ENCODE peak calls at places on chromosomes 5 and 9, in four cellular contexts. W is A549, P is HepG2, T is K562. Y is an unnamed sample.

GRCh38 chr9:105293408-105293807 is 49.0 kb downstream of the SLC44A1 start:
- DNase-seq in W (no peak), T (no peak), P (no peak), Y (no peak)

GRCh38 chr5:18113724-18114123 is 479.5 kb downstream of the TAF11L14 start:
- DNase-seq in W (no peak), P (no peak), T (no peak), Y (no peak)

GRCh38 chr5:61082516-61083280 is 79.6 kb downstream of the SMIM15 start:
- DNase-seq in T (no peak), P (no peak), W (no peak), Y (no peak)

GRCh38 chr5:89668821-89669220 is 740.7 kb downstream of the CETN3 start:
- DNase-seq in P (no peak), T (no peak), W (no peak), Y (no peak)

GRCh38 chr5:54985301-54986268 is at the start of gene ESM1:
- DNase-seq in T (no peak), W (no peak), P (no peak), Y (peak)

GRCh38 chr9:37236822-37237221 is 116.4 kb downstream of the ZCCHC7 start:
- DNase-seq in P (no peak), W (no peak), T (no peak), Y (no peak)

GRCh38 chr5:55918097-55919035 is 67.2 kb downstream of the IL31RA start:
- DNase-seq in P (no peak), W (no peak), T (no peak), Y (no peak)

GRCh38 chr5:90528704-90529233 is 615 bp downstream of the LYSMD3 start:
- DNase-seq in W (peak), T (peak), P (no peak), Y (no peak)

GRCh38 chr5:172274951-172275753 is 8.4 kb downstream of the UBTD2 start:
- DNase-seq in T (no peak), W (no peak), P (no peak), Y (no peak)

GRCh38 chr5:65062684-65063083 is 294.0 kb downstream of the CWC27 start:
- DNase-seq in T (no peak), P (no peak), W (peak), Y (no peak)

GRCh38 chr9:120783611-120784047 is 9.6 kb downstream of the FBXW2 start:
- DNase-seq in P (peak), T (no peak), W (no peak), Y (no peak)

GRCh38 chr5:98557921-98558320 is 215.5 kb upstream of the RGMB start:
- DNase-seq in P (no peak), T (no peak), W (no peak), Y (no peak)

GRCh38 chr5:65620021-65620420 is 4.1 kb downstream of the TRIM23 start:
- DNase-seq in P (no peak), T (no peak), W (no peak), Y (no peak)

GRCh38 chr9:136310273-136311030 is 6.6 kb upstream of the CCDC187 start:
- DNase-seq in T (no peak), P (no peak), W (no peak), Y (no peak)

GRCh38 chr9:96025995-96026572 is 150.6 kb downstream of the ERCC6L2 start:
- DNase-seq in T (peak), W (no peak), P (no peak), Y (peak)

GRCh38 chr5:123814796-123815479 is 303.0 kb downstream of the CSNK1G3 start:
- DNase-seq in T (no peak), P (no peak), W (no peak), Y (no peak)

GRCh38 chr5:125372694-125373621 is 626.5 kb upstream of the ZNF608 start:
- DNase-seq in W (no peak), P (no peak), T (no peak), Y (no peak)

GRCh38 chr9:132698989-132699388 is 28.7 kb downstream of the GTF3C4 start:
- DNase-seq in W (no peak), T (no peak), P (no peak), Y (no peak)

GRCh38 chr9:127389391-127390242 is 7.4 kb upstream of the SLC2A8 start:
- DNase-seq in W (no peak), T (no peak), P (peak), Y (no peak)

GRCh38 chr9:73565026-73565425 is 413.4 kb downstream of the ANXA1 start:
- DNase-seq in W (no peak), T (no peak), P (no peak), Y (no peak)

GRCh38 chr5:168417731-168418429 is 68.4 kb upstream of the RARS1 start:
- DNase-seq in W (no peak), T (no peak), P (no peak), Y (no peak)

GRCh38 chr9:125961037-125961436 is 213.9 kb downstream of the PBX3 start:
- DNase-seq in T (no peak), P (no peak), W (no peak), Y (no peak)

GRCh38 chr5:2509527-2509926 is 241.9 kb downstream of the IRX2 start:
- DNase-seq in W (no peak), P (no peak), T (no peak), Y (no peak)

GRCh38 chr5:103461223-103461622 is 101.4 kb downstream of the NUDT12 start:
- DNase-seq in W (no peak), T (no peak), P (no peak), Y (no peak)

GRCh38 chr5:76145945-76146344 is 62.8 kb downstream of the SV2C start:
- DNase-seq in P (peak), T (peak), W (peak), Y (peak)

GRCh38 chr5:180105827-180106312 is 34.3 kb upstream of the RNF130 start:
- DNase-seq in W (no peak), P (no peak), T (peak), Y (no peak)

GRCh38 chr5:83987513-83988292 is 267.0 kb upstream of the HAPLN1 start:
- DNase-seq in P (no peak), T (no peak), W (no peak), Y (no peak)

GRCh38 chr9:95981741-95982390 is 106.4 kb downstream of the ERCC6L2 start:
- DNase-seq in T (no peak), P (no peak), W (no peak), Y (no peak)

GRCh38 chr9:129052592-129052991 is 16.2 kb downstream of the MIGA2 start:
- DNase-seq in W (no peak), T (no peak), P (no peak), Y (no peak)

GRCh38 chr5:164052536-164053090 is 547.2 kb downstream of the MAT2B start:
- DNase-seq in P (no peak), T (no peak), W (no peak), Y (no peak)

GRCh38 chr9:72362680-72363139 is 2.3 kb downstream of the ZFAND5 start:
- DNase-seq in T (peak), W (peak), P (peak), Y (no peak)

GRCh38 chr5:42756630-42757601 is at the start of gene CCDC152:
- DNase-seq in P (no peak), T (peak), W (no peak), Y (peak)

GRCh38 chr9:34884732-34885131 is 73.4 kb upstream of the PHF24 start:
- DNase-seq in T (no peak), W (no peak), P (no peak), Y (no peak)

GRCh38 chr5:150640311-150641005 is at the start of gene SYNPO:
- DNase-seq in P (peak), T (peak), W (peak), Y (no peak)

GRCh38 chr9:17018001-17018491 is 116.8 kb upstream of the CNTLN start:
- DNase-seq in T (no peak), P (no peak), W (no peak), Y (no peak)

GRCh38 chr5:22901885-22902284 is 48.7 kb upstream of the CDH12 start:
- DNase-seq in P (no peak), W (no peak), T (no peak), Y (no peak)

GRCh38 chr9:8188720-8189407 is 389.3 kb upstream of the DMAC1 start:
- DNase-seq in T (no peak), W (no peak), P (no peak), Y (no peak)

GRCh38 chr5:74408150-74409043 is 232.1 kb downstream of the ENC1 start:
- DNase-seq in T (no peak), P (peak), W (peak), Y (no peak)

GRCh38 chr9:880725-881124 is 39.2 kb downstream of the DMRT1 start:
- DNase-seq in W (no peak), P (no peak), T (no peak), Y (no peak)
- TF ChIP-seq NR3C1 in W (no peak), P (no peak), T (no peak), Y (no peak)

DNA sequence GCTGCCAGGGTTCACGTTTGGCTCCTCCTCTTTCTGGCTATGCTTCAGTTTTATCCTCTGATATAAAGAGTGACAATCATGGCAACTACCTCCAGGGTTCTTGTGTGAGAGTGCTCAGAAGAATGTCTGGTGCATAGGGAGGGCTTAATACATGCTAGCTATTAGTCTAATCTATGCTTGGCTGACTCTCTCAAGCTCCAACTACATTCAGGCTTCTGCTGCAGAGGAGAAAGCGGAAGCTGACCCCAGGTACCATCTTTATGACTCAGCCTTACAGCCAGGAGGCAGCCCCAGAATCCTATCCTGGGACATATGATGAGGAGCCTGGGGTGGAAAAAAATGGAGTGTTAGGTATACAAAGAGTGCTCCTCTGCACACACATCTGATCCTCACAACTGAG is 32.1 kb upstream of the RASGRF2 start:
- DNase-seq in T (no peak), W (no peak), P (no peak), Y (no peak)
- TF ChIP-seq NR3C1 in T (no peak), W (no peak), P (no peak), Y (no peak)

GRCh38 chr9:69582018-69582417 is 90.2 kb downstream of the APBA1 start:
- DNase-seq in W (no peak), P (no peak), T (no peak), Y (no peak)
- TF ChIP-seq NR3C1 in W (no peak), P (no peak), T (no peak), Y (no peak)

GRCh38 chr9:134172198-134173126 is 8.1 kb upstream of the RNU6ATAC start:
- DNase-seq in W (no peak), P (no peak), T (no peak), Y (no peak)
- TF ChIP-seq NR3C1 in W (no peak), P (no peak), T (no peak), Y (no peak)